ENCODE peak calls at places on chromosome 12, in eight cellular contexts. F is neural crest cell; S is A549; Q is activated CD4-positive, alpha-beta T cell treated with anti-CD3 and anti-CD28 coated beads, Interleukin-2, amount 50 U/mL, for 1 hour; N is right cardiac atrium; T is HuH-7; U is T-helper 2 cell; M is stimulated activated CD4-positive, alpha-beta T cell treated with anti-CD3 and anti-CD28 coated beads, Interleukin-1b, Interleukin-23, amount 100 ng/mL, for 24 hours. Y is an unnamed sample.

GRCh38 chr12:57518920-57519757 is 1.2 kb downstream of the DDIT3 start:
- DNase-seq in F (peak; percentile 12), S (peak; percentile 51), Q (no peak), N (peak; percentile 67), T (peak; percentile 50), U (no peak), M (no peak), Y (no peak)

GRCh38 chr12:45324391-45324790 is 108.5 kb downstream of the ANO6 start:
- DNase-seq in F (no peak), S (no peak), Q (no peak), N (no peak), T (no peak), U (no peak), M (no peak), Y (no peak)

GRCh38 chr12:112168561-112168971 is 43.2 kb downstream of the TRAFD1 start:
- DNase-seq in F (no peak), S (no peak), Q (no peak), N (no peak), T (no peak), U (no peak), M (no peak), Y (no peak)

GRCh38 chr12:132327351-132328171 is 1.8 kb downstream of the GALNT9 start:
- DNase-seq in F (no peak), S (peak; percentile 48), Q (no peak), N (no peak), T (no peak), U (no peak), M (peak; percentile 61), Y (no peak)

GRCh38 chr12:47377414-47378221 is 297.9 kb upstream of the AMIGO2 start:
- DNase-seq in F (no peak), S (peak; percentile 99), Q (no peak), N (peak; percentile 99), T (no peak), U (no peak), M (no peak), Y (no peak)

GRCh38 chr12:67441736-67442346 is 172.7 kb downstream of the CAND1 start:
- DNase-seq in F (peak; percentile 86), S (peak; percentile 80), Q (peak; percentile 76), N (peak; percentile 93), T (peak; percentile 69), U (peak; percentile 31), M (peak; percentile 60), Y (peak; percentile 65)

GRCh38 chr12:65643171-65643570 is 181.1 kb upstream of the HMGA2 start:
- DNase-seq in F (no peak), S (no peak), Q (no peak), N (no peak), T (no peak), U (no peak), M (no peak), Y (no peak)

GRCh38 chr12:42450248-42450647 is 124.3 kb downstream of the PPHLN1 start:
- DNase-seq in F (no peak), S (no peak), Q (no peak), N (no peak), T (no peak), U (no peak), M (no peak), Y (no peak)

GRCh38 chr12:113082486-113083148 is 26.1 kb downstream of the DTX1 start:
- DNase-seq in F (no peak), S (no peak), Q (no peak), N (no peak), T (no peak), U (no peak), M (no peak), Y (no peak)

GRCh38 chr12:132771126-132771838 is 9.7 kb upstream of the ANKLE2 start:
- DNase-seq in F (no peak), S (no peak), Q (peak; percentile 55), N (no peak), T (no peak), U (peak; percentile 19), M (no peak), Y (no peak)

GRCh38 chr12:19375888-19376287 is 63.4 kb upstream of the AEBP2 start:
- DNase-seq in F (no peak), S (no peak), Q (no peak), N (no peak), T (no peak), U (no peak), M (no peak), Y (no peak)

GRCh38 chr12:120262852-120263724 is 2.4 kb downstream of the PXN start:
- DNase-seq in F (no peak), S (no peak), Q (no peak), N (peak; percentile 75), T (no peak), U (no peak), M (no peak), Y (no peak)

GRCh38 chr12:124392991-124393790 is 98.3 kb downstream of the RFLNA start:
- DNase-seq in F (no peak), S (peak; percentile 89), Q (no peak), N (peak; percentile 98), T (no peak), U (no peak), M (no peak), Y (peak; percentile 92)

GRCh38 chr12:20460956-20461355 is 92.6 kb downstream of the PDE3A start:
- DNase-seq in F (no peak), S (no peak), Q (no peak), N (no peak), T (no peak), U (no peak), M (no peak), Y (peak; percentile 9)

Y was measured in SK-N-SH.